ENCODE peak calls at places on chromosomes 5 and 9, in nine cellular contexts. One of them, this sample, is unnamed. For H3K4me1, the result is how much of the 10 kb centered on the place peaks cover.

GRCh38 chr5:77210091-77211012 is at the start of gene PDE8B:
- DNase-seq in upper lobe of right lung: peak
- DNase-seq in lung: no peak
- DNase-seq in right lobe of liver: no peak
- DNase-seq in mesendoderm: no peak
- DNase-seq in CD8-positive, alpha-beta memory T cell: no peak
- DNase-seq in left ventricle myocardium inferior: no peak
- DNase-seq in prostate gland: peak
- DNase-seq in GM12878: no peak
- DNase-seq in this sample: peak

GRCh38 chr5:1438871-1439270 is 6.4 kb downstream of the SLC6A3 start:
- DNase-seq in upper lobe of right lung: no peak
- DNase-seq in lung: no peak
- DNase-seq in right lobe of liver: no peak
- DNase-seq in mesendoderm: no peak
- DNase-seq in CD8-positive, alpha-beta memory T cell: no peak
- DNase-seq in left ventricle myocardium inferior: no peak
- DNase-seq in prostate gland: no peak
- DNase-seq in GM12878: no peak
- DNase-seq in this sample: no peak

GRCh38 chr5:1019001-1019651 is 10.5 kb downstream of the NKD2 start:
- DNase-seq in upper lobe of right lung: no peak
- DNase-seq in lung: no peak
- DNase-seq in right lobe of liver: peak
- DNase-seq in mesendoderm: no peak
- DNase-seq in CD8-positive, alpha-beta memory T cell: no peak
- DNase-seq in left ventricle myocardium inferior: peak
- DNase-seq in prostate gland: no peak
- DNase-seq in GM12878: no peak
- DNase-seq in this sample: peak

GRCh38 chr5:103031607-103032006 is 88.3 kb downstream of the GIN1 start:
- DNase-seq in upper lobe of right lung: no peak
- DNase-seq in lung: no peak
- DNase-seq in right lobe of liver: no peak
- DNase-seq in mesendoderm: peak
- DNase-seq in CD8-positive, alpha-beta memory T cell: no peak
- DNase-seq in left ventricle myocardium inferior: no peak
- DNase-seq in prostate gland: no peak
- DNase-seq in GM12878: no peak
- DNase-seq in this sample: no peak

GRCh38 chr9:136326061-136326776 is 1.1 kb upstream of the GPSM1 start:
- DNase-seq in upper lobe of right lung: no peak
- DNase-seq in lung: no peak
- DNase-seq in right lobe of liver: no peak
- DNase-seq in mesendoderm: peak
- DNase-seq in CD8-positive, alpha-beta memory T cell: no peak
- DNase-seq in left ventricle myocardium inferior: no peak
- DNase-seq in prostate gland: no peak
- DNase-seq in GM12878: no peak
- DNase-seq in this sample: peak

GRCh38 chr5:102583663-102584062 is 84.9 kb upstream of the SLCO6A1 start:
- DNase-seq in upper lobe of right lung: no peak
- DNase-seq in lung: no peak
- DNase-seq in right lobe of liver: no peak
- DNase-seq in mesendoderm: no peak
- DNase-seq in CD8-positive, alpha-beta memory T cell: no peak
- DNase-seq in left ventricle myocardium inferior: no peak
- DNase-seq in prostate gland: no peak
- DNase-seq in GM12878: no peak
- DNase-seq in this sample: no peak

GRCh38 chr9:99023831-99024230 is 80.1 kb downstream of the COL15A1 start:
- DNase-seq in upper lobe of right lung: no peak
- DNase-seq in lung: no peak
- DNase-seq in right lobe of liver: no peak
- DNase-seq in mesendoderm: no peak
- DNase-seq in CD8-positive, alpha-beta memory T cell: no peak
- DNase-seq in left ventricle myocardium inferior: peak
- DNase-seq in prostate gland: no peak
- DNase-seq in GM12878: no peak
- DNase-seq in this sample: no peak

GRCh38 chr9:93601063-93601462 is 24.7 kb downstream of the PHF2 start:
- DNase-seq in upper lobe of right lung: no peak
- DNase-seq in lung: no peak
- DNase-seq in right lobe of liver: no peak
- DNase-seq in mesendoderm: no peak
- DNase-seq in CD8-positive, alpha-beta memory T cell: no peak
- DNase-seq in left ventricle myocardium inferior: no peak
- DNase-seq in prostate gland: no peak
- DNase-seq in GM12878: no peak
- DNase-seq in this sample: no peak

GRCh38 chr9:72428329-72428728 is 63.3 kb upstream of the ZFAND5 start:
- DNase-seq in upper lobe of right lung: no peak
- DNase-seq in lung: no peak
- DNase-seq in right lobe of liver: no peak
- DNase-seq in mesendoderm: no peak
- DNase-seq in CD8-positive, alpha-beta memory T cell: no peak
- DNase-seq in left ventricle myocardium inferior: no peak
- DNase-seq in prostate gland: no peak
- DNase-seq in GM12878: no peak
- DNase-seq in this sample: no peak

GRCh38 chr9:14051459-14051858 is 262.5 kb downstream of the NFIB start:
- DNase-seq in upper lobe of right lung: no peak
- DNase-seq in lung: no peak
- DNase-seq in right lobe of liver: no peak
- DNase-seq in mesendoderm: no peak
- DNase-seq in CD8-positive, alpha-beta memory T cell: no peak
- DNase-seq in left ventricle myocardium inferior: no peak
- DNase-seq in prostate gland: no peak
- DNase-seq in GM12878: no peak
- DNase-seq in this sample: no peak

GRCh38 chr5:52709171-52709925 is 78.4 kb upstream of the ITGA1 start:
- DNase-seq in upper lobe of right lung: no peak
- DNase-seq in lung: no peak
- DNase-seq in right lobe of liver: no peak
- DNase-seq in mesendoderm: no peak
- DNase-seq in CD8-positive, alpha-beta memory T cell: no peak
- DNase-seq in left ventricle myocardium inferior: no peak
- DNase-seq in prostate gland: no peak
- DNase-seq in GM12878: no peak
- DNase-seq in this sample: no peak

GRCh38 chr5:175848676-175849075 is 22.7 kb upstream of the CPLX2 start:
- DNase-seq in upper lobe of right lung: no peak
- DNase-seq in lung: no peak
- DNase-seq in right lobe of liver: no peak
- DNase-seq in mesendoderm: no peak
- DNase-seq in CD8-positive, alpha-beta memory T cell: no peak
- DNase-seq in left ventricle myocardium inferior: no peak
- DNase-seq in prostate gland: no peak
- DNase-seq in GM12878: no peak
- DNase-seq in this sample: no peak

GRCh38 chr5:120919017-120919416 is 454.9 kb downstream of the PRR16 start:
- DNase-seq in upper lobe of right lung: no peak
- DNase-seq in lung: no peak
- DNase-seq in right lobe of liver: no peak
- DNase-seq in mesendoderm: no peak
- DNase-seq in CD8-positive, alpha-beta memory T cell: no peak
- DNase-seq in left ventricle myocardium inferior: no peak
- DNase-seq in prostate gland: no peak
- DNase-seq in GM12878: no peak
- DNase-seq in this sample: no peak

GRCh38 chr5:134708301-134708700 is 30.0 kb upstream of the CAMLG start:
- DNase-seq in upper lobe of right lung: no peak
- DNase-seq in lung: no peak
- DNase-seq in right lobe of liver: no peak
- DNase-seq in mesendoderm: no peak
- DNase-seq in CD8-positive, alpha-beta memory T cell: no peak
- DNase-seq in left ventricle myocardium inferior: no peak
- DNase-seq in prostate gland: no peak
- DNase-seq in GM12878: no peak
- DNase-seq in this sample: no peak

GRCh38 chr5:74865799-74866652 is at the start of gene FAM169A:
- DNase-seq in upper lobe of right lung: peak
- DNase-seq in lung: no peak
- DNase-seq in right lobe of liver: peak
- DNase-seq in mesendoderm: peak
- DNase-seq in CD8-positive, alpha-beta memory T cell: peak
- DNase-seq in left ventricle myocardium inferior: no peak
- DNase-seq in prostate gland: peak
- DNase-seq in GM12878: no peak
- DNase-seq in this sample: peak

GRCh38 chr9:137083418-137084004 is 3.3 kb upstream of the MAN1B1 start:
- DNase-seq in upper lobe of right lung: peak
- DNase-seq in lung: peak
- DNase-seq in right lobe of liver: no peak
- DNase-seq in mesendoderm: peak
- DNase-seq in CD8-positive, alpha-beta memory T cell: no peak
- DNase-seq in left ventricle myocardium inferior: no peak
- DNase-seq in prostate gland: no peak
- DNase-seq in GM12878: peak
- DNase-seq in this sample: peak

GRCh38 chr5:19940192-19940591 is 47.8 kb downstream of the CDH18 start:
- DNase-seq in upper lobe of right lung: no peak
- DNase-seq in lung: no peak
- DNase-seq in right lobe of liver: no peak
- DNase-seq in mesendoderm: no peak
- DNase-seq in CD8-positive, alpha-beta memory T cell: no peak
- DNase-seq in left ventricle myocardium inferior: no peak
- DNase-seq in prostate gland: no peak
- DNase-seq in GM12878: no peak
- DNase-seq in this sample: no peak

DNA sequence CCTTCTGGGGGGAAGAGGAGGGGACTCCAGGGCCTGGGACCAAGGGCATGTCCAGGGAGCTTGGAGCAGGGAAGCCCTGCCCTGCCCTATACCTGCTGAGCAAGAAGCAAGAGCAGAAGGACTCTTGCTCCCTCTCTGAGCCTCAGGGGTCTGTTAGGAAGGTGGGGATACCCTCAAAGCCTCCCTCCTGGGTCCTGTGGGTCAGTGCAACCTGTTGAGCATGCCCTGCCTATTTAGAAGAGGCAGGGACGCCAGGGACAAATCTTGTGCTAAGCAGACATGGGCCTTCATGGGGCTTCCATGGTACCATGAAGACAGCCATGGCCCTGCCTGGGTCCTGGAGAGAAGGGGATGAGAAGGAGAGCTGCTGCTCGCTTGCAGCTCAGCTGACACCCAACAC is 39.4 kb downstream of the C9orf50 start:
- DNase-seq in upper lobe of right lung: no peak
- DNase-seq in lung: no peak
- DNase-seq in right lobe of liver: no peak
- DNase-seq in mesendoderm: no peak
- DNase-seq in CD8-positive, alpha-beta memory T cell: no peak
- DNase-seq in left ventricle myocardium inferior: no peak
- DNase-seq in prostate gland: no peak
- DNase-seq in GM12878: no peak
- DNase-seq in this sample: no peak
- H3K4me1 ChIP-seq in upper lobe of right lung: under half
- H3K4me1 ChIP-seq in lung: under half
- H3K4me1 ChIP-seq in right lobe of liver: under half
- H3K4me1 ChIP-seq in mesendoderm: under half
- H3K4me1 ChIP-seq in CD8-positive, alpha-beta memory T cell: under half
- H3K4me1 ChIP-seq in left ventricle myocardium inferior: under half
- H3K4me1 ChIP-seq in prostate gland: under half
- H3K4me1 ChIP-seq in GM12878: half or more
- H3K4me1 ChIP-seq in this sample: under half

DNA sequence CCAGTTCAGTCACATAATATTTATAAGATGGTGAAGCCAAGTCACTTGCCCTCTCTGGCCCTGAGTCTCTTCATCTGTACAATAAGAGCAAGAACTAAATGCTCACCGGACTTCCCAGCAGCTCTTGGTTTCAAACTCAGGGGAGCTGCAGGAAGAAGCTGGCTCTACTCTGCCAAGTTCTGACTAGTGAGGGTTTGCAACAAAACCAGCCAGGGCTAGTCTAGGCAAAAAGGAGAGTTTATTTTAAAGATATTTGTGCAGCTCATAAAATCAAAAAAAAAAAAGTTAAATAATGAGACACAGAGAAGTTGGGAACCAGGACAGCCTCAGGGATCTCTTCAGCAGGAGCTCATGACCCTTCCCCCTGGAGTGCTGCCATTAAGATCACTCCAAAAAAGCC is 107.3 kb downstream of the DOCK2 start:
- DNase-seq in upper lobe of right lung: no peak
- DNase-seq in lung: no peak
- DNase-seq in right lobe of liver: no peak
- DNase-seq in mesendoderm: no peak
- DNase-seq in CD8-positive, alpha-beta memory T cell: no peak
- DNase-seq in left ventricle myocardium inferior: no peak
- DNase-seq in prostate gland: peak
- DNase-seq in GM12878: no peak
- DNase-seq in this sample: no peak
- H3K4me1 ChIP-seq in upper lobe of right lung: under half
- H3K4me1 ChIP-seq in lung: under half
- H3K4me1 ChIP-seq in right lobe of liver: under half
- H3K4me1 ChIP-seq in mesendoderm: under half
- H3K4me1 ChIP-seq in CD8-positive, alpha-beta memory T cell: under half
- H3K4me1 ChIP-seq in left ventricle myocardium inferior: under half
- H3K4me1 ChIP-seq in prostate gland: under half
- H3K4me1 ChIP-seq in GM12878: under half
- H3K4me1 ChIP-seq in this sample: under half

GRCh38 chr5:131375351-131375750 is 111.5 kb downstream of the CDC42SE2 start:
- DNase-seq in upper lobe of right lung: no peak
- DNase-seq in lung: no peak
- DNase-seq in right lobe of liver: no peak
- DNase-seq in mesendoderm: no peak
- DNase-seq in CD8-positive, alpha-beta memory T cell: no peak
- DNase-seq in left ventricle myocardium inferior: no peak
- DNase-seq in prostate gland: no peak
- DNase-seq in GM12878: no peak
- DNase-seq in this sample: no peak
- H3K4me1 ChIP-seq in upper lobe of right lung: under half
- H3K4me1 ChIP-seq in lung: under half
- H3K4me1 ChIP-seq in right lobe of liver: under half
- H3K4me1 ChIP-seq in mesendoderm: under half
- H3K4me1 ChIP-seq in CD8-positive, alpha-beta memory T cell: half or more
- H3K4me1 ChIP-seq in left ventricle myocardium inferior: under half
- H3K4me1 ChIP-seq in prostate gland: under half
- H3K4me1 ChIP-seq in GM12878: half or more
- H3K4me1 ChIP-seq in this sample: under half

DNA sequence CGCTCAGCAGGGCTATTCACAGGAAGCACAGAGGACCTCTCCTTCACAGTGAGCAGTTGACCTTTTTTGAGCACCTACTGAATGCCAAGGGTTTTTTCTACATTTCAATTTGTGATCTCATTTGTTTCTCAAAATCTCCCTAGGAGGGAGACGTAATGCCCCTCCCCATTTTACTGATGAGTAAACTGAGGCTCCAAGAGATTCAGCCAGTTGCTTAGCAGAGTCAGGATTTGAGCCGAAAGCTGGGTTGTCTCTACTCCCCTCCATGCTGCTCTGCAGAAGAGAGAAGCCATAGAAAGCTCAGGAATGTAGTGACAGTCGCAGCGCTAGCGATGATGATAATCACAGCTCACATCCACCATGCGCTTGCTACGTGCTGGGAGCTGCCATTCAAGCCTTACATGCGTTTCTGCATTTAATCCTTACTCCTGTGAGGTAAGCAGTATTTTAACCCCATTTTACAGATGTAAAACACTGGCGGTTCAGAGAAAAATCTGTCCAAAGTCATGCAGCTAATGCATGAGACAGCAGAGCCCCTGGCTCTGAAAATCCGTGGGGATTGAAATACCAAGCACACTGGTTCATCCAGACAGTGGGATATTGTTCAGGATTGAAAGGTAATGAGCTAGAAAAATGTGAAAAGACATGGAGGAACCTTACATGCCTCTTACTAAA is 33.8 kb downstream of the ERGIC1 start:
- DNase-seq in upper lobe of right lung: no peak
- DNase-seq in lung: no peak
- DNase-seq in right lobe of liver: peak
- DNase-seq in mesendoderm: no peak
- DNase-seq in CD8-positive, alpha-beta memory T cell: no peak
- DNase-seq in left ventricle myocardium inferior: no peak
- DNase-seq in prostate gland: no peak
- DNase-seq in GM12878: no peak
- DNase-seq in this sample: no peak
- H3K4me1 ChIP-seq in upper lobe of right lung: half or more
- H3K4me1 ChIP-seq in lung: half or more
- H3K4me1 ChIP-seq in right lobe of liver: under half
- H3K4me1 ChIP-seq in mesendoderm: under half
- H3K4me1 ChIP-seq in CD8-positive, alpha-beta memory T cell: under half
- H3K4me1 ChIP-seq in left ventricle myocardium inferior: half or more
- H3K4me1 ChIP-seq in prostate gland: under half
- H3K4me1 ChIP-seq in GM12878: under half
- H3K4me1 ChIP-seq in this sample: half or more